ENCODE peak calls at places on chromosomes 5 and 9, in five cellular contexts. One of them, this sample, is unnamed.
A peak's percentile ranks its signal among the peaks of the same experiment; 100 is the strongest.

GRCh38 chr9:93828331-93829097 is 126.6 kb downstream of the BARX1 start:
- DNase-seq in left ventricle myocardium inferior: no peak
- DNase-seq in foreskin fibroblast: no peak
- DNase-seq in astrocyte of the cerebellum: no peak
- DNase-seq in fibroblast of mammary gland: no peak
- DNase-seq in this sample: no peak

GRCh38 chr5:17436345-17436744 is 61.7 kb upstream of the TAF11L2 start:
- DNase-seq in left ventricle myocardium inferior: no peak
- DNase-seq in foreskin fibroblast: no peak
- DNase-seq in astrocyte of the cerebellum: no peak
- DNase-seq in fibroblast of mammary gland: no peak
- DNase-seq in this sample: no peak

GRCh38 chr9:69083321-69083720 is 47.8 kb downstream of the FXN start:
- DNase-seq in left ventricle myocardium inferior: no peak
- DNase-seq in foreskin fibroblast: no peak
- DNase-seq in astrocyte of the cerebellum: no peak
- DNase-seq in fibroblast of mammary gland: no peak
- DNase-seq in this sample: no peak

GRCh38 chr5:142164315-142164714 is 55.7 kb downstream of the NDFIP1 start:
- DNase-seq in left ventricle myocardium inferior: no peak
- DNase-seq in foreskin fibroblast: no peak
- DNase-seq in astrocyte of the cerebellum: no peak
- DNase-seq in fibroblast of mammary gland: no peak
- DNase-seq in this sample: no peak

GRCh38 chr5:67844937-67845336 is 370.6 kb upstream of the PIK3R1 start:
- DNase-seq in left ventricle myocardium inferior: no peak
- DNase-seq in foreskin fibroblast: no peak
- DNase-seq in astrocyte of the cerebellum: no peak
- DNase-seq in fibroblast of mammary gland: no peak
- DNase-seq in this sample: no peak

GRCh38 chr9:112520646-112521045 is 34.0 kb downstream of the KIAA1958 start:
- DNase-seq in left ventricle myocardium inferior: no peak
- DNase-seq in foreskin fibroblast: no peak
- DNase-seq in astrocyte of the cerebellum: no peak
- DNase-seq in fibroblast of mammary gland: no peak
- DNase-seq in this sample: no peak

GRCh38 chr9:136021171-136021890 is 60.2 kb upstream of the UBAC1 start:
- DNase-seq in left ventricle myocardium inferior: peak; percentile 13
- DNase-seq in foreskin fibroblast: no peak
- DNase-seq in astrocyte of the cerebellum: no peak
- DNase-seq in fibroblast of mammary gland: no peak
- DNase-seq in this sample: no peak

GRCh38 chr5:139669681-139670368 is 21.7 kb downstream of the CXXC5 start:
- DNase-seq in left ventricle myocardium inferior: peak; percentile 55
- DNase-seq in foreskin fibroblast: no peak
- DNase-seq in astrocyte of the cerebellum: no peak
- DNase-seq in fibroblast of mammary gland: no peak
- DNase-seq in this sample: no peak

GRCh38 chr5:59124983-59125960 is 542.4 kb downstream of the RAB3C start:
- DNase-seq in left ventricle myocardium inferior: no peak
- DNase-seq in foreskin fibroblast: peak; percentile 15
- DNase-seq in astrocyte of the cerebellum: no peak
- DNase-seq in fibroblast of mammary gland: no peak
- DNase-seq in this sample: no peak

GRCh38 chr5:158484968-158485367 is 614.7 kb downstream of the EBF1 start:
- DNase-seq in left ventricle myocardium inferior: peak; percentile 18
- DNase-seq in foreskin fibroblast: no peak
- DNase-seq in astrocyte of the cerebellum: no peak
- DNase-seq in fibroblast of mammary gland: no peak
- DNase-seq in this sample: no peak

GRCh38 chr9:79120533-79121315 is 451.0 kb upstream of the TLE4 start:
- DNase-seq in left ventricle myocardium inferior: no peak
- DNase-seq in foreskin fibroblast: no peak
- DNase-seq in astrocyte of the cerebellum: no peak
- DNase-seq in fibroblast of mammary gland: no peak
- DNase-seq in this sample: no peak

GRCh38 chr5:10308844-10309243 is 1.1 kb upstream of the CMBL start:
- DNase-seq in left ventricle myocardium inferior: no peak
- DNase-seq in foreskin fibroblast: no peak
- DNase-seq in astrocyte of the cerebellum: no peak
- DNase-seq in fibroblast of mammary gland: no peak
- DNase-seq in this sample: no peak

GRCh38 chr5:65630981-65631380 is 6.2 kb downstream of the SHLD3 start:
- DNase-seq in left ventricle myocardium inferior: no peak
- DNase-seq in foreskin fibroblast: no peak
- DNase-seq in astrocyte of the cerebellum: no peak
- DNase-seq in fibroblast of mammary gland: no peak
- DNase-seq in this sample: no peak

GRCh38 chr5:168314735-168315411 is 23.4 kb downstream of the WWC1 start:
- DNase-seq in left ventricle myocardium inferior: no peak
- DNase-seq in foreskin fibroblast: peak; percentile 90
- DNase-seq in astrocyte of the cerebellum: peak; percentile 89
- DNase-seq in fibroblast of mammary gland: peak; percentile 98
- DNase-seq in this sample: peak; percentile 52

GRCh38 chr9:129998491-129999122 is 44.4 kb downstream of the FNBP1 start:
- DNase-seq in left ventricle myocardium inferior: no peak
- DNase-seq in foreskin fibroblast: no peak
- DNase-seq in astrocyte of the cerebellum: no peak
- DNase-seq in fibroblast of mammary gland: peak; percentile 10
- DNase-seq in this sample: no peak

GRCh38 chr5:58778888-58779287 is 196.0 kb downstream of the RAB3C start:
- DNase-seq in left ventricle myocardium inferior: no peak
- DNase-seq in foreskin fibroblast: no peak
- DNase-seq in astrocyte of the cerebellum: no peak
- DNase-seq in fibroblast of mammary gland: no peak
- DNase-seq in this sample: no peak

GRCh38 chr5:5585751-5586341 is 163.4 kb downstream of the ICE1 start:
- DNase-seq in left ventricle myocardium inferior: no peak
- DNase-seq in foreskin fibroblast: no peak
- DNase-seq in astrocyte of the cerebellum: no peak
- DNase-seq in fibroblast of mammary gland: no peak
- DNase-seq in this sample: no peak

GRCh38 chr9:130301483-130302286 is 36.1 kb downstream of the HMCN2 start:
- DNase-seq in left ventricle myocardium inferior: peak; percentile 84
- DNase-seq in foreskin fibroblast: peak; percentile 79
- DNase-seq in astrocyte of the cerebellum: no peak
- DNase-seq in fibroblast of mammary gland: peak; percentile 73
- DNase-seq in this sample: no peak

GRCh38 chr5:67393211-67393610 is 196.6 kb upstream of the CD180 start:
- DNase-seq in left ventricle myocardium inferior: no peak
- DNase-seq in foreskin fibroblast: no peak
- DNase-seq in astrocyte of the cerebellum: no peak
- DNase-seq in fibroblast of mammary gland: no peak
- DNase-seq in this sample: no peak

GRCh38 chr5:3157214-3157613 is 405.7 kb upstream of the IRX2 start:
- DNase-seq in left ventricle myocardium inferior: no peak
- DNase-seq in foreskin fibroblast: no peak
- DNase-seq in astrocyte of the cerebellum: no peak
- DNase-seq in fibroblast of mammary gland: no peak
- DNase-seq in this sample: no peak
- TF ChIP-seq CTCF in left ventricle myocardium inferior: no peak
- TF ChIP-seq CTCF in foreskin fibroblast: no peak
- TF ChIP-seq CTCF in astrocyte of the cerebellum: no peak
- TF ChIP-seq CTCF in fibroblast of mammary gland: no peak
- TF ChIP-seq CTCF in this sample: no peak

GRCh38 chr5:177494356-177495195 is 2.8 kb downstream of the PDLIM7 start:
- DNase-seq in left ventricle myocardium inferior: peak; percentile 60
- DNase-seq in foreskin fibroblast: peak; percentile 94
- DNase-seq in astrocyte of the cerebellum: peak; percentile 73
- DNase-seq in fibroblast of mammary gland: peak; percentile 93
- DNase-seq in this sample: peak; percentile 65

GRCh38 chr5:177497297-177498012 is at the start of gene PDLIM7:
- DNase-seq in left ventricle myocardium inferior: peak; percentile 96
- DNase-seq in foreskin fibroblast: peak; percentile 99
- DNase-seq in astrocyte of the cerebellum: peak; percentile 89
- DNase-seq in fibroblast of mammary gland: peak; percentile 96
- DNase-seq in this sample: peak; percentile 85

GRCh38 chr5:177497011-177497296 is 450 bp downstream of the PDLIM7 start:
- DNase-seq in left ventricle myocardium inferior: no peak
- DNase-seq in foreskin fibroblast: no peak
- DNase-seq in astrocyte of the cerebellum: no peak
- DNase-seq in fibroblast of mammary gland: no peak
- DNase-seq in this sample: no peak

GRCh38 chr5:177495243-177496060 is 2.0 kb downstream of the PDLIM7 start:
- DNase-seq in left ventricle myocardium inferior: peak; percentile 60
- DNase-seq in foreskin fibroblast: peak; percentile 95
- DNase-seq in astrocyte of the cerebellum: peak; percentile 87
- DNase-seq in fibroblast of mammary gland: peak; percentile 84
- DNase-seq in this sample: peak; percentile 80

GRCh38 chr5:177496111-177497010 is 1.0 kb downstream of the PDLIM7 start:
- DNase-seq in left ventricle myocardium inferior: peak; percentile 69
- DNase-seq in foreskin fibroblast: peak; percentile 97
- DNase-seq in astrocyte of the cerebellum: peak; percentile 85
- DNase-seq in fibroblast of mammary gland: peak; percentile 92
- DNase-seq in this sample: peak; percentile 76
- H3K4me3 ChIP-seq in left ventricle myocardium inferior: peak overlapping the region; percentile 96
- H3K4me3 ChIP-seq in foreskin fibroblast: peak overlapping the region; percentile 78
- H3K4me3 ChIP-seq in astrocyte of the cerebellum: peak overlapping the region; percentile 83
- H3K4me3 ChIP-seq in fibroblast of mammary gland: peak overlapping the region; percentile 77
- H3K4me3 ChIP-seq in this sample: peak overlapping the region; percentile 80

DNA sequence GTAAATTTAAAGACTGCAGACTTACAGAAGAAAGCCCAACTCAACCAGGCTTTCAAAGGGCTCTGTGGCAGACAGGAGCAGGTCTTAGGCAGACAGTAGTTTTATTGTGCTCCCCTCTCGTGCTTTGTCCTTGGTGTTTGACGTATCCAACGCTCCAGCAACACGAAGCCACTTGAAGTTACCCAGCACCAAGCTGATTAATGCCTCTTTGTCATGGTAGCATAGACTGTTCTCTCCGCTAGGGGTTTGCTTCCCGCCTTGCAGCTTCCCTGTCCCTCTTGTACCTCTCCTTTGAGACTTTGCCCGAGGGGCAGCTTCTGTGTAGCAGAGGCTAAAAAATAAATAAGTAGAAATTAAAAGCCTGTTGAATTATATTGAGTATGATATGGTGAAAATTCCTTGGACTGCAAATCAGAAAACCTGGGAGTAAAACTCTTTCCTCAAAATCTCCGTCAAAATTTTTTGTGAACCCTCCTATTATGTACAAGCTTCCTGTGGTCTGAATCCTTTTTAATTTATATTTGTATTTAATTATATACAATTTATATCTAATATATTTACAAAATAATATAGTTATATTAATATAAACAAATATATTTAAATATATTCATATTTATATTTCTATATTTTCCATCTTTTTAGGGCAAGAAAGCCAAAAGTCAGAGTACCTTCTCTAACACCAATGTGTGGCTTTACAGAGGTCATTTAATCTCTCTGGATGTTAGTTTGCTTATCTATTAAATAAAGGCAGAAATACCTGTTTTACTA is 405.4 kb downstream of the DMAC1 start:
- DNase-seq in left ventricle myocardium inferior: no peak
- DNase-seq in foreskin fibroblast: no peak
- DNase-seq in astrocyte of the cerebellum: no peak
- DNase-seq in fibroblast of mammary gland: no peak
- DNase-seq in this sample: no peak
- TF ChIP-seq CTCF in left ventricle myocardium inferior: no peak
- TF ChIP-seq CTCF in foreskin fibroblast: no peak
- TF ChIP-seq CTCF in astrocyte of the cerebellum: no peak
- TF ChIP-seq CTCF in fibroblast of mammary gland: no peak
- TF ChIP-seq CTCF in this sample: no peak

DNA sequence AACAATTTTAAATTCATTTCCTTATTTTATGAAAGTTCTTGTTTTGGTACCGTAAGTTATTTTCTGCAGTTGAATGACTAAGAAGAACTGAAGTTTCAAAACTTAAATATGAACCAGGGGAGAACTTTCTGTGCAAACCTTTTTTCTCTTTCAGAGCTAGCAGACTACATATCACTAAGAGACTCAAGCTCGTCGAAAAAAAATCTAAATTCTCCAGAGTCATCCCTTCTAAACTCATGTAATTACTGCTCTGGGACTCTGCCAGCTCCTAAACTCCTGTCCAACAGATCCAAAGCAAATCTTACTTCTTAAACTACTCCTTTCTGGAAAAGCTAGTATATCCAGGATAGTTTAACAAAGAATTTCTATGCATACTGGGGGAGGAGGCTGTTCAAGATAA is 87.0 kb upstream of the NR5A1 start:
- DNase-seq in left ventricle myocardium inferior: no peak
- DNase-seq in foreskin fibroblast: no peak
- DNase-seq in astrocyte of the cerebellum: no peak
- DNase-seq in fibroblast of mammary gland: no peak
- DNase-seq in this sample: no peak
- H3K4me3 ChIP-seq in left ventricle myocardium inferior: no peak overlapping the region
- H3K4me3 ChIP-seq in foreskin fibroblast: no peak overlapping the region
- H3K4me3 ChIP-seq in astrocyte of the cerebellum: no peak overlapping the region
- H3K4me3 ChIP-seq in fibroblast of mammary gland: no peak overlapping the region
- H3K4me3 ChIP-seq in this sample: no peak overlapping the region

DNA sequence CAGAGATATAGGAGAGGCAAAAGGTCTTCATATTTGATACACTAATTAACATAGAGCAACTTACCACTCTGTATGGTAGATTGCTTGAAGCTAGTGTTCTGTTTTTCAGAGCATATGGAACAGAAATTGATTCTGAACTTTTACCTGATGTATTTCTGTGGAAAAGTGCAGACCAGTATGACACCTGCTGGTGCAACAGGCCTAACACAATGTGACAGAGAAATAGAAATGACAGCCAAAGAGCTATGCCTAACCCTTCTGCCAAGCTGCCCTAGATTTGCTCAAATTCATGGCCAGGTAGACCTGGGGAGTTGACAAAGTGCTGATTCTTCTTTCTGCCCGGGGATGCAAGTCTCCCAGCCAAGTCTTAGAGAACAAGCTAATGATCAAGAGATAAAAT is 65.4 kb upstream of the RNF180 start:
- DNase-seq in left ventricle myocardium inferior: no peak
- DNase-seq in foreskin fibroblast: no peak
- DNase-seq in astrocyte of the cerebellum: no peak
- DNase-seq in fibroblast of mammary gland: no peak
- DNase-seq in this sample: no peak
- TF ChIP-seq CTCF in left ventricle myocardium inferior: no peak
- TF ChIP-seq CTCF in foreskin fibroblast: no peak
- TF ChIP-seq CTCF in astrocyte of the cerebellum: no peak
- TF ChIP-seq CTCF in fibroblast of mammary gland: no peak
- TF ChIP-seq CTCF in this sample: no peak

GRCh38 chr5:179814090-179814489 is 6.6 kb upstream of the SQSTM1 start:
- DNase-seq in left ventricle myocardium inferior: no peak
- DNase-seq in foreskin fibroblast: no peak
- DNase-seq in astrocyte of the cerebellum: no peak
- DNase-seq in fibroblast of mammary gland: no peak
- DNase-seq in this sample: no peak

GRCh38 chr5:179815491-179816249 is 5.0 kb upstream of the SQSTM1 start:
- DNase-seq in left ventricle myocardium inferior: no peak
- DNase-seq in foreskin fibroblast: no peak
- DNase-seq in astrocyte of the cerebellum: no peak
- DNase-seq in fibroblast of mammary gland: no peak
- DNase-seq in this sample: no peak

GRCh38 chr5:179818746-179819295 is 1.9 kb upstream of the SQSTM1 start:
- DNase-seq in left ventricle myocardium inferior: peak; percentile 95
- DNase-seq in foreskin fibroblast: peak; percentile 98
- DNase-seq in astrocyte of the cerebellum: peak; percentile 76
- DNase-seq in fibroblast of mammary gland: peak; percentile 94
- DNase-seq in this sample: no peak

GRCh38 chr5:179817071-179817840 is 3.4 kb upstream of the SQSTM1 start:
- DNase-seq in left ventricle myocardium inferior: no peak
- DNase-seq in foreskin fibroblast: peak; percentile 42
- DNase-seq in astrocyte of the cerebellum: no peak
- DNase-seq in fibroblast of mammary gland: no peak
- DNase-seq in this sample: no peak

GRCh38 chr5:179816401-179817070 is 4.2 kb upstream of the SQSTM1 start:
- DNase-seq in left ventricle myocardium inferior: no peak
- DNase-seq in foreskin fibroblast: peak; percentile 54
- DNase-seq in astrocyte of the cerebellum: no peak
- DNase-seq in fibroblast of mammary gland: no peak
- DNase-seq in this sample: no peak
- H3K4me3 ChIP-seq in left ventricle myocardium inferior: peak overlapping the region; percentile 72
- H3K4me3 ChIP-seq in foreskin fibroblast: peak overlapping the region; percentile 39
- H3K4me3 ChIP-seq in astrocyte of the cerebellum: peak overlapping the region; percentile 25
- H3K4me3 ChIP-seq in fibroblast of mammary gland: no peak overlapping the region
- H3K4me3 ChIP-seq in this sample: no peak overlapping the region